ENCODE peak calls at places on chromosomes 3 and 15, in six cellular contexts. E is adrenal gland, T is uterus, K is testis, R is lower leg skin, B is HepG2. N is an unnamed sample.

GRCh38 chr3:197690754-197691153 is 46.0 kb downstream of the RUBCN start:
- DNase-seq in E (no peak), T (no peak), K (no peak), R (no peak), B (no peak), N (no peak)

GRCh38 chr3:151403246-151403645 is 18.7 kb upstream of the P2RY12 start:
- DNase-seq in E (no peak), T (no peak), K (no peak), R (no peak), B (no peak), N (no peak)

GRCh38 chr3:184608209-184608608 is 46.6 kb downstream of the EPHB3 start:
- DNase-seq in E (no peak), T (no peak), K (no peak), R (no peak), B (no peak), N (no peak)

GRCh38 chr15:76101655-76102054 is 41.9 kb downstream of the TMEM266 start:
- DNase-seq in E (no peak), T (no peak), K (no peak), R (no peak), B (no peak), N (no peak)

GRCh38 chr15:47887181-47887580 is 169.9 kb downstream of the SEMA6D start:
- DNase-seq in E (no peak), T (no peak), K (no peak), R (no peak), B (no peak), N (no peak)

GRCh38 chr3:159619341-159619885 is 369.2 kb upstream of the IL12A start:
- DNase-seq in E (no peak), T (no peak), K (no peak), R (no peak), B (no peak), N (no peak)

GRCh38 chr3:62373215-62373614 is at the start of gene FEZF2:
- DNase-seq in E (no peak), T (no peak), K (no peak), R (no peak), B (no peak), N (no peak)

GRCh38 chr15:81091889-81092558 is 42.0 kb upstream of the CFAP161 start:
- DNase-seq in E (peak), T (peak), K (peak), R (no peak), B (peak), N (peak)

GRCh38 chr3:111745786-111746185 is 113.3 kb upstream of the PHLDB2 start:
- DNase-seq in E (no peak), T (no peak), K (no peak), R (no peak), B (no peak), N (no peak)

GRCh38 chr15:80562033-80562432 is 133.1 kb upstream of the ABHD17C start:
- DNase-seq in E (no peak), T (no peak), K (no peak), R (peak), B (no peak), N (no peak)

GRCh38 chr15:63321462-63321861 is 44.1 kb downstream of the APH1B start:
- DNase-seq in E (no peak), T (no peak), K (no peak), R (no peak), B (no peak), N (no peak)

GRCh38 chr3:170975283-170976189 is 51.0 kb downstream of the SLC2A2 start:
- DNase-seq in E (no peak), T (no peak), K (no peak), R (no peak), B (peak), N (no peak)

GRCh38 chr15:47384316-47384715 is 333.0 kb upstream of the SEMA6D start:
- DNase-seq in E (peak), T (no peak), K (no peak), R (no peak), B (no peak), N (peak)

GRCh38 chr3:198079771-198080520 is 119.9 kb downstream of the LMLN start:
- DNase-seq in E (no peak), T (no peak), K (no peak), R (no peak), B (no peak), N (peak)

GRCh38 chr3:107525101-107525953 is 2.6 kb downstream of the BBX start:
- DNase-seq in E (peak), T (no peak), K (peak), R (peak), B (no peak), N (peak)

GRCh38 chr3:148075829-148076716 is 621.6 kb upstream of the AGTR1 start:
- DNase-seq in E (peak), T (no peak), K (peak), R (no peak), B (peak), N (no peak)

GRCh38 chr3:13076255-13076654 is 3.0 kb upstream of the IQSEC1 start:
- DNase-seq in E (no peak), T (no peak), K (no peak), R (no peak), B (no peak), N (no peak)

GRCh38 chr15:44802336-44802735 is 66.0 kb downstream of the TRIM69 start:
- DNase-seq in E (no peak), T (no peak), K (no peak), R (no peak), B (no peak), N (no peak)

GRCh38 chr15:33098082-33099058 is 96.1 kb downstream of the FMN1 start:
- DNase-seq in E (no peak), T (no peak), K (no peak), R (no peak), B (no peak), N (no peak)

GRCh38 chr15:39589193-39589814 is 8.4 kb downstream of the THBS1 start:
- DNase-seq in E (no peak), T (no peak), K (no peak), R (no peak), B (no peak), N (no peak)

GRCh38 chr3:178671261-178672191 is 135.3 kb downstream of the KCNMB2 start:
- DNase-seq in E (no peak), T (no peak), K (no peak), R (no peak), B (no peak), N (no peak)

GRCh38 chr3:4898454-4899313 is 80.6 kb upstream of the BHLHE40 start:
- DNase-seq in E (no peak), T (no peak), K (no peak), R (no peak), B (no peak), N (no peak)

GRCh38 chr15:75230016-75230343 is 28.2 kb upstream of the GOLGA6C start:
- DNase-seq in E (no peak), T (no peak), K (no peak), R (no peak), B (no peak), N (no peak)

GRCh38 chr3:129317876-129318275 is 39.2 kb downstream of the HMCES start:
- DNase-seq in E (no peak), T (no peak), K (no peak), R (no peak), B (no peak), N (no peak)

GRCh38 chr15:64640146-64640868 is 135.1 kb downstream of the RBPMS2 start:
- DNase-seq in E (no peak), T (no peak), K (no peak), R (no peak), B (peak), N (no peak)

GRCh38 chr15:88702983-88703382 is 64.2 kb downstream of the ISG20 start:
- DNase-seq in E (peak), T (no peak), K (no peak), R (no peak), B (no peak), N (peak)

GRCh38 chr3:15204005-15204404 is 2.0 kb upstream of the CAPN7 start:
- DNase-seq in E (no peak), T (no peak), K (no peak), R (no peak), B (peak), N (no peak)

GRCh38 chr3:197224034-197224444 is 74.4 kb downstream of the DLG1 start:
- DNase-seq in E (no peak), T (no peak), K (no peak), R (no peak), B (peak), N (no peak)

GRCh38 chr3:107752202-107752990 is 229.6 kb downstream of the BBX start:
- DNase-seq in E (no peak), T (no peak), K (no peak), R (no peak), B (peak), N (no peak)

GRCh38 chr3:102530443-102531195 is 95.8 kb downstream of the ZPLD1 start:
- DNase-seq in E (no peak), T (no peak), K (no peak), R (no peak), B (no peak), N (no peak)

GRCh38 chr15:70636540-70637165 is 126.7 kb downstream of the UACA start:
- DNase-seq in E (no peak), T (no peak), K (no peak), R (no peak), B (peak), N (peak)

GRCh38 chr3:110494728-110495127 is 576.9 kb upstream of the NECTIN3 start:
- DNase-seq in E (no peak), T (no peak), K (no peak), R (no peak), B (no peak), N (no peak)

GRCh38 chr3:45993421-45994027 is 2.1 kb downstream of the FYCO1 start:
- DNase-seq in E (no peak), T (no peak), K (no peak), R (no peak), B (no peak), N (no peak)

GRCh38 chr3:106746286-106746685 is 631.0 kb upstream of the CCDC54 start:
- DNase-seq in E (no peak), T (no peak), K (no peak), R (no peak), B (no peak), N (no peak)

GRCh38 chr15:51726302-51727073 is 11.0 kb downstream of the LYSMD2 start:
- DNase-seq in E (peak), T (peak), K (no peak), R (peak), B (peak), N (peak)

GRCh38 chr15:99929266-99929665 is 196.0 kb upstream of the LYSMD4 start:
- DNase-seq in E (no peak), T (no peak), K (no peak), R (peak), B (no peak), N (no peak)

GRCh38 chr15:29695486-29696167 is 126.6 kb downstream of the TJP1 start:
- DNase-seq in E (no peak), T (no peak), K (peak), R (no peak), B (peak), N (no peak)

GRCh38 chr15:81923561-81924350 is 122.1 kb downstream of the MEX3B start:
- DNase-seq in E (no peak), T (no peak), K (no peak), R (no peak), B (no peak), N (no peak)

GRCh38 chr3:56825579-56826438 is 24.1 kb upstream of the ARHGEF3 start:
- DNase-seq in E (no peak), T (peak), K (no peak), R (no peak), B (no peak), N (no peak)

GRCh38 chr3:34675383-34676120 is 877.1 kb downstream of the PDCD6IP start:
- DNase-seq in E (no peak), T (no peak), K (no peak), R (no peak), B (no peak), N (no peak)
- TF ChIP-seq POLR2A in E (no peak), T (no peak), K (no peak), R (no peak), B (no peak), N (no peak)

GRCh38 chr3:139586420-139587017 is 47.0 kb upstream of the RBP1 start:
- DNase-seq in E (no peak), T (no peak), K (no peak), R (no peak), B (no peak), N (no peak)

GRCh38 chr3:139585820-139586219 is 46.3 kb upstream of the RBP1 start:
- DNase-seq in E (no peak), T (no peak), K (no peak), R (no peak), B (no peak), N (no peak)

DNA sequence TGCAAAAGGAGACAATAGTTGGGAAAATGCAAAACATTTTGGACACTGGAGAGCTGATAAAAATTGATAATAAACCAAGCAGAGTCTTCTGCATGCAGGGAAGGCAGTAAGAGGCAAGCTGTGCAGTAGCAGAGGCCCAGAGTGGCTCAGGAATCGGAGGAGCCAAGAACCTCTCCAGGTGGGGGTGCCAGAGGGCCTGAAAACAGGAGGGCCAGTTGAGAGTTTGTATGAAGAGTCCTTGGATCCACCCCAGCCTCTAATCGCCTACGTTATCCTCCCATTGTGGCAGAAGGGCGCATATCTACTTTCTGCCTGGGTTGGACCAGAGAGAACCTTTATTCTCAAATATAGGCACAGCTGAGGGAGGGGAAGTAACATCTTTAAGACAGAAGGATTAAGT is 48.9 kb upstream of the RBP1 start:
- DNase-seq in E (no peak), T (no peak), K (peak), R (no peak), B (peak), N (no peak)
- TF ChIP-seq CTCF in E (no peak), T (no peak), K (no peak), R (no peak), B (peak), N (no peak)

GRCh38 chr3:141289228-141289772 is 57.7 kb downstream of the PXYLP1 start:
- DNase-seq in E (no peak), T (no peak), K (no peak), R (no peak), B (no peak), N (no peak)

GRCh38 chr3:141294300-141294699 is 62.7 kb downstream of the PXYLP1 start:
- DNase-seq in E (no peak), T (no peak), K (no peak), R (no peak), B (no peak), N (no peak)

GRCh38 chr3:141291610-141292345 is 60.2 kb downstream of the PXYLP1 start:
- DNase-seq in E (no peak), T (no peak), K (peak), R (no peak), B (no peak), N (no peak)

GRCh38 chr3:141292346-141293058 is 60.9 kb downstream of the PXYLP1 start:
- DNase-seq in E (no peak), T (no peak), K (no peak), R (no peak), B (no peak), N (no peak)

GRCh38 chr3:141294848-141295247 is 63.2 kb downstream of the PXYLP1 start:
- DNase-seq in E (no peak), T (no peak), K (no peak), R (no peak), B (no peak), N (no peak)
- TF ChIP-seq POLR2A in E (no peak), T (no peak), K (no peak), R (no peak), B (no peak), N (no peak)

GRCh38 chr15:96858693-96859092 is 528.2 kb downstream of the NR2F2 start:
- DNase-seq in E (no peak), T (no peak), K (no peak), R (no peak), B (no peak), N (no peak)

GRCh38 chr15:96860746-96861145 is 530.2 kb downstream of the NR2F2 start:
- DNase-seq in E (no peak), T (no peak), K (no peak), R (no peak), B (no peak), N (no peak)
- TF ChIP-seq CTCF in E (peak), T (no peak), K (no peak), R (no peak), B (no peak), N (no peak)

GRCh38 chr3:189967254-189967865 is 153.3 kb downstream of the P3H2 start:
- DNase-seq in E (no peak), T (no peak), K (no peak), R (no peak), B (peak), N (no peak)

GRCh38 chr3:189962466-189962865 is 158.2 kb downstream of the P3H2 start:
- DNase-seq in E (no peak), T (no peak), K (no peak), R (no peak), B (no peak), N (no peak)

GRCh38 chr3:189961525-189962161 is 159.1 kb downstream of the P3H2 start:
- DNase-seq in E (peak), T (peak), K (peak), R (peak), B (peak), N (peak)

GRCh38 chr3:189964623-189965022 is 156.1 kb downstream of the P3H2 start:
- DNase-seq in E (no peak), T (no peak), K (no peak), R (no peak), B (no peak), N (no peak)

DNA sequence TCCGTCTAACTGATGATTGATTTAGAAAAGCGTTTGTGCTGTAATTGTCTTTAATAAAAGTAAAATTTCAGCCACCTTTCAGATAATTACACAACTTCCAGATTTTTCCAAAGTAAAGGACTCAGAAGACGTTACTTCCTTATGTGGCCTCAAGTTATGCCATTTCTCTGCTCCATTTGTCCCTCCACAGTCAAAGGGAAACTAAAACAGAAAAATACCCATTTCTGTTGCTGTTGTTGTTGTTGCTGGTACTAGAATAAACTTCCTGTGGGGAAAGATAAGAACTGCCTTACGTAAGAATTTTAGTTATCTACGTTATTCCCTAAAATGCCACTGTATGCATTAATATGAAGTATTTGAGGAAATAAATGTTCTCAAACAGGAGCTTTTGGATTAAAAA is 153.9 kb downstream of the P3H2 start:
- DNase-seq in E (no peak), T (no peak), K (no peak), R (no peak), B (no peak), N (no peak)
- TF ChIP-seq POLR2A in E (no peak), T (no peak), K (no peak), R (no peak), B (no peak), N (no peak)

GRCh38 chr3:18840535-18841137 is 307.7 kb upstream of the KCNH8 start:
- DNase-seq in E (no peak), T (no peak), K (no peak), R (no peak), B (no peak), N (no peak)

GRCh38 chr3:18841422-18842343 is 306.6 kb upstream of the KCNH8 start:
- DNase-seq in E (no peak), T (no peak), K (no peak), R (no peak), B (no peak), N (no peak)

DNA sequence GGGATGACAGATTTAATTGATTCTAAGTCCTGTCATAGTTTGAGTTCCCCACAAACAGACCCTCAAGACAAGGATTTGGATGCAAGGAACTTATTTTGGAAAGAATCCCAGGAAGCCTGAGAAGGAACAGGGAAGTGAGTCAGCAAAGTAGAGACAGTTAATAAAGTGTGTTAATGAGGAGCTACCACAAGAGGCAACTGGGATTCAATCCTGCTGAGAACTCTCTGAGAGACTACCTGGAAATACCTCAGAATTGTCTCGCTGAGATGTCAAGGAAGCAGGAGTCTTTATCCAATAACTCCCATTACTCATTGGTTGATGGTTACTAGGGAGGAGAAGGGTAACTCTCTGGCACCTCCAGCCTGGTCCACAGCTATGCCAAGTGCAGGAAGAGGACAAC is 311.2 kb upstream of the KCNH8 start:
- DNase-seq in E (no peak), T (no peak), K (no peak), R (no peak), B (no peak), N (no peak)
- TF ChIP-seq CTCF in E (no peak), T (no peak), K (no peak), R (no peak), B (no peak), N (no peak)

GRCh38 chr3:38458796-38459498 is 5.3 kb downstream of the ACVR2B start:
- DNase-seq in E (peak), T (peak), K (peak), R (no peak), B (no peak), N (peak)
- TF ChIP-seq POLR2A in E (no peak), T (no peak), K (no peak), R (no peak), B (no peak), N (no peak)

GRCh38 chr3:181943285-181943684 is 231.6 kb downstream of the SOX2 start:
- DNase-seq in E (no peak), T (no peak), K (no peak), R (no peak), B (no peak), N (no peak)
- TF ChIP-seq CTCF in E (no peak), T (no peak), K (no peak), R (no peak), B (no peak), N (no peak)